ENCODE peak calls at places on chromosome 12, in six cellular contexts. M, L, Q, V, Z and G are unnamed samples.

GRCh38 chr12:4526923-4527546 is 11.7 kb upstream of the RAD51AP1 start:
- DNase-seq in M (no peak), L (no peak), Q (no peak), V (no peak), Z (no peak), G (peak)

GRCh38 chr12:65499167-65499566 is 220.7 kb downstream of the MSRB3 start:
- DNase-seq in M (no peak), L (no peak), Q (no peak), V (no peak), Z (no peak), G (no peak)

GRCh38 chr12:113271853-113272561 is 50.7 kb downstream of the TPCN1 start:
- DNase-seq in M (peak), L (no peak), Q (peak), V (no peak), Z (no peak), G (peak)

GRCh38 chr12:40225984-40226602 is 1.3 kb downstream of the LRRK2 start:
- DNase-seq in M (no peak), L (no peak), Q (no peak), V (no peak), Z (no peak), G (no peak)

GRCh38 chr12:56252649-56253048 is 5.5 kb downstream of the ANKRD52 start:
- DNase-seq in M (no peak), L (no peak), Q (no peak), V (no peak), Z (no peak), G (no peak)

GRCh38 chr12:130715996-130716917 is at the start of gene RIMBP2:
- DNase-seq in M (no peak), L (peak), Q (no peak), V (no peak), Z (no peak), G (peak)

GRCh38 chr12:14278294-14278953 is 87.1 kb upstream of the ATF7IP start:
- DNase-seq in M (no peak), L (no peak), Q (no peak), V (no peak), Z (no peak), G (no peak)

GRCh38 chr12:83042441-83043215 is 355.9 kb downstream of the TMTC2 start:
- DNase-seq in M (no peak), L (no peak), Q (no peak), V (no peak), Z (no peak), G (no peak)

GRCh38 chr12:40752011-40752410 is 59.8 kb downstream of the CNTN1 start:
- DNase-seq in M (no peak), L (no peak), Q (no peak), V (no peak), Z (no peak), G (no peak)

GRCh38 chr12:51953011-51953568 is 1.6 kb downstream of the ACVR1B start:
- DNase-seq in M (no peak), L (peak), Q (no peak), V (no peak), Z (no peak), G (no peak)

GRCh38 chr12:85468356-85469157 is 188.5 kb downstream of the ALX1 start:
- DNase-seq in M (no peak), L (peak), Q (peak), V (no peak), Z (peak), G (peak)

GRCh38 chr12:101592931-101593330 is 1.8 kb upstream of the MYBPC1 start:
- DNase-seq in M (no peak), L (no peak), Q (no peak), V (no peak), Z (no peak), G (no peak)

GRCh38 chr12:113926792-113927191 is 39.3 kb downstream of the RBM19 start:
- DNase-seq in M (no peak), L (no peak), Q (no peak), V (no peak), Z (no peak), G (no peak)

GRCh38 chr12:47837190-47838171 is 17.8 kb upstream of the HDAC7 start:
- DNase-seq in M (peak), L (peak), Q (peak), V (peak), Z (peak), G (peak)

GRCh38 chr12:123938679-123939480 is 33.8 kb downstream of the CCDC92 start:
- DNase-seq in M (no peak), L (peak), Q (no peak), V (no peak), Z (peak), G (peak)

GRCh38 chr12:107320031-107320928 is 226.9 kb upstream of the CRY1 start:
- DNase-seq in M (peak), L (peak), Q (peak), V (peak), Z (peak), G (peak)

GRCh38 chr12:43805857-43806736 is at the start of gene TWF1:
- DNase-seq in M (peak), L (peak), Q (peak), V (peak), Z (peak), G (peak)

GRCh38 chr12:96908170-96908675 is 1.2 kb downstream of the NEDD1 start:
- DNase-seq in M (no peak), L (no peak), Q (no peak), V (no peak), Z (no peak), G (no peak)

GRCh38 chr12:123750159-123750656 is 11.9 kb upstream of the DNAH10 start:
- DNase-seq in M (no peak), L (no peak), Q (no peak), V (no peak), Z (no peak), G (no peak)

GRCh38 chr12:57454566-57455373 is at the start of gene INHBE:
- DNase-seq in M (peak), L (peak), Q (no peak), V (no peak), Z (no peak), G (peak)

GRCh38 chr12:96352161-96352835 is 47.9 kb downstream of the CDK17 start:
- DNase-seq in M (no peak), L (no peak), Q (no peak), V (no peak), Z (no peak), G (no peak)

GRCh38 chr12:124053855-124054254 is 80.8 kb downstream of the ZNF664 start:
- DNase-seq in M (peak), L (peak), Q (peak), V (no peak), Z (peak), G (peak)

GRCh38 chr12:98127336-98127679 is 388.1 kb upstream of the TMPO start:
- DNase-seq in M (no peak), L (peak), Q (no peak), V (no peak), Z (no peak), G (no peak)

GRCh38 chr12:132710062-132710421 is 600 bp upstream of the PGAM5 start:
- DNase-seq in M (no peak), L (peak), Q (no peak), V (no peak), Z (peak), G (no peak)

GRCh38 chr12:130916251-130916911 is 37.3 kb upstream of the ADGRD1 start:
- DNase-seq in M (peak), L (peak), Q (peak), V (no peak), Z (peak), G (peak)

GRCh38 chr12:12121022-12121421 is 50.3 kb downstream of the BCL2L14 start:
- DNase-seq in M (no peak), L (no peak), Q (no peak), V (no peak), Z (no peak), G (no peak)

GRCh38 chr12:104105461-104105860 is 32.5 kb downstream of the NFYB start:
- DNase-seq in M (no peak), L (no peak), Q (no peak), V (no peak), Z (no peak), G (no peak)

GRCh38 chr12:98594050-98594853 is 766 bp downstream of the SLC25A3 start:
- DNase-seq in M (peak), L (peak), Q (peak), V (peak), Z (no peak), G (peak)

GRCh38 chr12:3838065-3838464 is 35.1 kb downstream of the PARP11 start:
- DNase-seq in M (no peak), L (no peak), Q (no peak), V (no peak), Z (no peak), G (no peak)

GRCh38 chr12:100593490-100593889 is 20.0 kb downstream of the GAS2L3 start:
- DNase-seq in M (no peak), L (no peak), Q (no peak), V (no peak), Z (no peak), G (peak)

GRCh38 chr12:13124661-13125505 is 21.4 kb upstream of the GSG1 start:
- DNase-seq in M (no peak), L (no peak), Q (no peak), V (no peak), Z (no peak), G (no peak)

GRCh38 chr12:121872546-121873223 is 14.0 kb upstream of the HPD start:
- DNase-seq in M (no peak), L (no peak), Q (peak), V (no peak), Z (no peak), G (peak)

GRCh38 chr12:4771960-4772566 is 51.9 kb downstream of the GALNT8 start:
- DNase-seq in M (no peak), L (no peak), Q (no peak), V (no peak), Z (no peak), G (no peak)

GRCh38 chr12:54038260-54038759 is 5.5 kb downstream of the HOXC5 start:
- DNase-seq in M (no peak), L (peak), Q (no peak), V (no peak), Z (no peak), G (no peak)

GRCh38 chr12:48901278-48901677 is 24.0 kb downstream of the FKBP11 start:
- DNase-seq in M (no peak), L (no peak), Q (no peak), V (no peak), Z (no peak), G (no peak)

GRCh38 chr12:133106253-133106652 is 23.8 kb downstream of the ZNF891 start:
- DNase-seq in M (no peak), L (no peak), Q (no peak), V (no peak), Z (no peak), G (peak)

GRCh38 chr12:60689137-60689536 is 1093.3 kb downstream of the SLC16A7 start:
- DNase-seq in M (no peak), L (no peak), Q (no peak), V (no peak), Z (no peak), G (no peak)

GRCh38 chr12:43969882-43970281 is 134.0 kb downstream of the TMEM117 start:
- DNase-seq in M (no peak), L (no peak), Q (no peak), V (no peak), Z (no peak), G (no peak)

GRCh38 chr12:52120951-52121847 is 41.7 kb downstream of the SMIM41 start:
- DNase-seq in M (no peak), L (no peak), Q (no peak), V (no peak), Z (no peak), G (no peak)